ENCODE peak calls at places on chromosomes 2 and 18, in six cellular contexts. E, Q, D, K, Z and G are unnamed samples.

GRCh38 chr2:74835831-74836674 is 2.1 kb downstream of the HK2 start:
- DNase-seq in D (peak), K (peak), Z (peak), Q (peak), E (no peak), G (peak)

GRCh38 chr2:46723346-46723745 is 192.3 kb downstream of the MCFD2 start:
- DNase-seq in D (no peak), K (no peak), Z (no peak), Q (no peak), E (no peak), G (no peak)

GRCh38 chr2:55364189-55365055 is 55.2 kb downstream of the CCDC88A start:
- DNase-seq in K (no peak), E (no peak), Q (no peak), D (no peak), Z (peak), G (peak)

GRCh38 chr2:118698564-118698963 is 148.9 kb downstream of the EN1 start:
- DNase-seq in Z (no peak), E (no peak), K (no peak), D (no peak), Q (no peak), G (no peak)

GRCh38 chr2:7392076-7392787 is 475.0 kb downstream of the RNF144A start:
- DNase-seq in Z (no peak), E (no peak), D (no peak), K (peak), Q (no peak), G (no peak)

GRCh38 chr2:102229141-102229764 is 42.4 kb downstream of the IL1RL2 start:
- DNase-seq in K (no peak), D (no peak), E (no peak), Z (peak), Q (no peak), G (no peak)

GRCh38 chr18:48885266-48885950 is 65.4 kb downstream of the SMAD7 start:
- DNase-seq in Z (no peak), Q (no peak), E (no peak), K (no peak), D (no peak), G (no peak)

GRCh38 chr2:140893685-140894084 is 1237.1 kb downstream of the LRP1B start:
- DNase-seq in E (no peak), Z (peak), D (no peak), Q (no peak), K (no peak), G (peak)

GRCh38 chr2:234496835-234497591 is at the start of gene ARL4C:
- DNase-seq in K (peak), Z (peak), D (peak), E (peak), Q (peak), G (peak)

GRCh38 chr2:171319164-171319810 is 114.5 kb downstream of the METTL8 start:
- DNase-seq in E (peak), K (peak), D (peak), Q (no peak), Z (peak), G (peak)

GRCh38 chr2:233065954-233066470 is 5.9 kb downstream of the INPP5D start:
- DNase-seq in K (no peak), Z (no peak), Q (no peak), E (no peak), D (no peak), G (no peak)

GRCh38 chr2:204583773-204584172 is 38.5 kb downstream of the PARD3B start:
- DNase-seq in Z (no peak), D (no peak), K (peak), Q (no peak), E (no peak), G (no peak)

GRCh38 chr2:129378186-129378585 is 601.3 kb upstream of the RAB6C start:
- DNase-seq in Z (no peak), K (no peak), Q (no peak), E (no peak), D (no peak), G (no peak)

GRCh38 chr18:8277270-8277669 is 332.0 kb upstream of the RAB12 start:
- DNase-seq in Z (no peak), E (no peak), D (no peak), Q (no peak), K (no peak), G (peak)

GRCh38 chr2:53476800-53477199 is 290.8 kb upstream of the CHAC2 start:
- DNase-seq in D (no peak), Q (no peak), K (no peak), Z (no peak), E (no peak), G (no peak)

GRCh38 chr2:235766206-235766794 is 272.5 kb downstream of the AGAP1 start:
- DNase-seq in D (peak), Q (peak), Z (peak), E (peak), K (peak), G (peak)

GRCh38 chr18:50297621-50298442 is 10.3 kb upstream of the CXXC1 start:
- DNase-seq in Z (peak), K (peak), E (peak), D (peak), Q (peak), G (peak)

GRCh38 chr2:69375494-69376353 is 11.3 kb downstream of the GFPT1 start:
- DNase-seq in E (no peak), K (peak), Z (peak), Q (no peak), D (no peak), G (peak)

GRCh38 chr2:100008960-100009359 is 133.4 kb downstream of the AFF3 start:
- DNase-seq in D (no peak), Q (no peak), K (no peak), Z (peak), E (no peak), G (peak)

GRCh38 chr2:54073796-54074195 is 41.6 kb upstream of the ACYP2 start:
- DNase-seq in E (no peak), Q (no peak), Z (no peak), K (no peak), D (no peak), G (peak)

GRCh38 chr2:71154798-71155197 is 24.4 kb downstream of the MPHOSPH10 start:
- DNase-seq in Q (no peak), D (peak), Z (peak), E (no peak), K (peak), G (no peak)

GRCh38 chr2:226796840-226797288 is 2.8 kb downstream of the IRS1 start:
- DNase-seq in K (peak), Z (no peak), Q (no peak), D (peak), E (no peak), G (peak)

GRCh38 chr2:155281907-155282306 is 583.4 kb downstream of the KCNJ3 start:
- DNase-seq in K (no peak), D (no peak), Z (no peak), E (no peak), Q (no peak), G (no peak)

GRCh38 chr2:42969231-42970150 is 177.1 kb upstream of the HAAO start:
- DNase-seq in K (no peak), E (no peak), D (no peak), Z (peak), Q (no peak), G (peak)

GRCh38 chr2:106858810-106859209 is 27.2 kb downstream of the ST6GAL2 start:
- DNase-seq in K (no peak), Q (no peak), E (no peak), D (no peak), Z (no peak), G (no peak)

GRCh38 chr2:144546933-144547332 is 27.0 kb upstream of the ZEB2 start:
- DNase-seq in D (no peak), K (no peak), E (no peak), Z (no peak), Q (no peak), G (peak)

GRCh38 chr2:144547512-144547911 is 27.6 kb upstream of the ZEB2 start:
- DNase-seq in Z (no peak), K (no peak), E (no peak), D (no peak), Q (no peak), G (no peak)

GRCh38 chr2:144548088-144548487 is 28.2 kb upstream of the ZEB2 start:
- DNase-seq in Z (no peak), D (no peak), E (no peak), K (no peak), Q (no peak), G (no peak)

GRCh38 chr2:144550084-144550483 is 30.2 kb upstream of the ZEB2 start:
- DNase-seq in Q (no peak), E (no peak), K (no peak), D (no peak), Z (no peak), G (no peak)

DNA sequence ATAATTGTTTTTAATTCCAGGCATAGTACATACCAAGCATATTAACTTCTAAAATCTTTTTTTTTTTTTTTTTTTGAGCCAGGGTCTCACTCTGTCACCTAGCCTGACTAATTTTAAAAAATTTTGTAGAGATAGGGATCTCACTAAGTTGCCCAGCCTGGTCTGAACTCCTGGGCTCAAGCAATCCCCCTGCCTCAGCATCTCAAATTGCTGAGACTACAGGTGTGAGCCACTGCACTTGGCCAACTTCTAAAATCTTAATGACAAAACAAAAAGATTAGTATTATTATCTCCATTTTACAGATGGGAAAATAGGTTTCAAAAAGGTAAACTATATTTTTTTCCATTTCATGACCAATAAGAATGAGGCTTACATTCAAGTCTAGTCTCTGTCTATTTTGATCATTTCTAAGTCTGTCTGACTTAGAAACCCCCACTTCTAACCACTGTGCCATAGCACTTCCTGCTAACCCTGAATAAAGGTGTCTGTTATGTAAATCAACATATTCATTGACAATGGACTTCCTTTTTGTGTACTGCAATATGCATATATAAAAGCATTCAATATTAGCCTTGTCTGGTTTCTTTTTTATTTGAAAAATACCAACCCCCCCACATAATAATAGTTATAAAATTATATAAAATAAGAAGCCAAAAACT is 28.7 kb upstream of the ZEB2 start:
- DNase-seq in D (no peak), Z (no peak), Q (no peak), E (no peak), K (no peak), G (no peak)
- H2BK15ac ChIP-seq in D (no peak), Z (no peak), Q (no peak), E (no peak), K (no peak), G (no peak)

GRCh38 chr2:239322414-239323086 is 78.3 kb downstream of the HDAC4 start:
- DNase-seq in Q (no peak), E (peak), K (no peak), D (peak), Z (no peak), G (peak)
- H2BK15ac ChIP-seq in Q (no peak), E (no peak), K (no peak), D (no peak), Z (no peak), G (no peak)

GRCh38 chr2:60586081-60586480 is 32.6 kb upstream of the BCL11A start:
- DNase-seq in D (no peak), Z (no peak), Q (no peak), E (peak), K (no peak), G (no peak)
- H2BK15ac ChIP-seq in D (no peak), Z (no peak), Q (no peak), E (no peak), K (no peak), G (no peak)

GRCh38 chr2:32558492-32558891 is 69.4 kb upstream of the TTC27 start:
- DNase-seq in E (no peak), D (no peak), Q (no peak), Z (no peak), K (no peak), G (no peak)

GRCh38 chr2:32562906-32563305 is 64.9 kb upstream of the TTC27 start:
- DNase-seq in Z (no peak), E (no peak), Q (no peak), D (no peak), K (no peak), G (no peak)

GRCh38 chr2:32553829-32554432 is 73.9 kb upstream of the TTC27 start:
- DNase-seq in K (peak), Z (peak), E (no peak), Q (peak), D (no peak), G (peak)

GRCh38 chr2:32564417-32565035 is 63.3 kb upstream of the TTC27 start:
- DNase-seq in D (no peak), E (no peak), Z (no peak), K (peak), Q (no peak), G (no peak)

GRCh38 chr2:32559136-32559535 is 68.7 kb upstream of the TTC27 start:
- DNase-seq in D (no peak), Z (peak), K (no peak), E (no peak), Q (no peak), G (peak)
- H2BK15ac ChIP-seq in D (no peak), Z (no peak), K (no peak), E (no peak), Q (no peak), G (no peak)